ENCODE peak calls at places on chromosomes 5 and 9, in nine cellular contexts. U, X, G, O, Z, E, D, Y and C are unnamed samples. For H3K4me1, the result is how much of the 10 kb centered on the place peaks cover.

GRCh38 chr5:149151717-149152116 is 10.4 kb downstream of the ABLIM3 start:
- DNase-seq in U (no peak), X (no peak), G (no peak), O (no peak), Z (no peak), E (peak), D (no peak), Y (no peak), C (no peak)

GRCh38 chr5:38923661-38924451 is 78.0 kb downstream of the OSMR start:
- DNase-seq in U (no peak), X (no peak), G (no peak), O (no peak), Z (no peak), E (no peak), D (no peak), Y (no peak), C (no peak)

GRCh38 chr5:111013011-111013410 is 58.5 kb upstream of the TSLP start:
- DNase-seq in U (no peak), X (no peak), G (no peak), O (no peak), Z (no peak), E (peak), D (no peak), Y (no peak), C (no peak)

GRCh38 chr9:893843-894420 is 52.4 kb downstream of the DMRT1 start:
- DNase-seq in U (peak), X (no peak), G (no peak), O (peak), Z (no peak), E (no peak), D (peak), Y (peak), C (peak)

GRCh38 chr9:106104887-106105286 is 410.5 kb downstream of the TMEM38B start:
- DNase-seq in U (no peak), X (no peak), G (no peak), O (no peak), Z (no peak), E (no peak), D (no peak), Y (no peak), C (no peak)

GRCh38 chr5:160071521-160072299 is 47.5 kb downstream of the PWWP2A start:
- DNase-seq in U (no peak), X (no peak), G (no peak), O (peak), Z (no peak), E (no peak), D (peak), Y (no peak), C (no peak)

GRCh38 chr5:50808406-50808805 is 142.0 kb downstream of the PARP8 start:
- DNase-seq in U (no peak), X (no peak), G (no peak), O (no peak), Z (no peak), E (no peak), D (no peak), Y (no peak), C (no peak)

GRCh38 chr5:134568761-134569725 is 43.6 kb downstream of the JADE2 start:
- DNase-seq in U (no peak), X (peak), G (peak), O (peak), Z (peak), E (no peak), D (peak), Y (peak), C (peak)

GRCh38 chr9:130445268-130445983 is 665 bp downstream of the ASS1 start:
- DNase-seq in U (peak), X (no peak), G (peak), O (peak), Z (peak), E (peak), D (no peak), Y (peak), C (peak)

GRCh38 chr5:154371687-154372086 is 74.1 kb upstream of the SAP30L start:
- DNase-seq in U (no peak), X (peak), G (no peak), O (no peak), Z (no peak), E (peak), D (no peak), Y (no peak), C (no peak)

GRCh38 chr5:36875051-36875788 is 1.3 kb upstream of the NIPBL start:
- DNase-seq in U (no peak), X (peak), G (peak), O (peak), Z (peak), E (peak), D (peak), Y (peak), C (no peak)

GRCh38 chr5:115977988-115978387 is 15.7 kb downstream of the LVRN start:
- DNase-seq in U (no peak), X (no peak), G (no peak), O (no peak), Z (no peak), E (peak), D (no peak), Y (no peak), C (no peak)

GRCh38 chr5:32116574-32117313 is 57.4 kb downstream of the GOLPH3 start:
- DNase-seq in U (no peak), X (no peak), G (no peak), O (peak), Z (no peak), E (peak), D (no peak), Y (no peak), C (no peak)

GRCh38 chr5:68554566-68555279 is 339.2 kb downstream of the PIK3R1 start:
- DNase-seq in U (no peak), X (peak), G (peak), O (peak), Z (no peak), E (no peak), D (no peak), Y (no peak), C (no peak)

DNA sequence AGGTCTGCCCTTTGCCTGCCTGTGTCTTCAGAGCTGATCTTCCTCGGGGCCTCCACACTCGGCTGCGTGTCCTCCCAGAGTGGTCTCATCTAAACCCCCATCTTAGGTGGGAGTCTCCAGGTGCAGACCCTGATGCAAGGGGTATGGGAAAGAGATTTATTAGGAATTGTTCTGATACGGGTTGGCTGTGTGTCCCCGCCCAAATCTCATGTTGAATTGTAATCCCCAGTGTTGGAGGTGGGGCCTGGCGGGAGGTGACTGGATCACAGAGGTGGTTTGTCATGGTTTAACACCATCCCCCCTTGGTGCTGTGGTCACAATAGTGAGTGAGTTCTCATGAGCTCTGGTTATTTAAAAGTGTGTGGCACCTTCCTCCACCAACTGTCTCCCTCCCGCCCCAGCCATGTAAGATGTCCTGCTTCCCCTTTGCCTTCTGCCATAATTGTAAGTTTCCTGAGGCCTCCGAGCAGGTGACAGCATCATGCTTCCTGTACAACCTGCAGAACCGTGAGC is 208.4 kb downstream of the AOPEP start:
- DNase-seq in U (no peak), X (no peak), G (no peak), O (no peak), Z (no peak), E (no peak), D (no peak), Y (no peak), C (no peak)
- H3K4me1 ChIP-seq in U (under half), X (under half), G (under half), O (under half), Z (under half), E (under half), D (under half), Y (under half), C (under half)

GRCh38 chr5:78858401-78858800 is 126.7 kb downstream of the ARSB start:
- DNase-seq in U (no peak), X (no peak), G (no peak), O (no peak), Z (no peak), E (no peak), D (no peak), Y (no peak), C (no peak)
- TF ChIP-seq CTCF in U (no peak), X (no peak), G (no peak), O (no peak), Z (no peak), E (no peak), D (no peak), Y (no peak), C (no peak)

GRCh38 chr5:158807-159447 is 32.4 kb upstream of the LRRC14B start:
- DNase-seq in U (no peak), X (no peak), G (no peak), O (peak), Z (no peak), E (no peak), D (no peak), Y (no peak), C (no peak)

GRCh38 chr5:161541-162110 is 29.7 kb upstream of the LRRC14B start:
- DNase-seq in U (no peak), X (no peak), G (no peak), O (no peak), Z (no peak), E (no peak), D (no peak), Y (no peak), C (no peak)

GRCh38 chr5:159448-160172 is 31.7 kb upstream of the LRRC14B start:
- DNase-seq in U (no peak), X (no peak), G (no peak), O (no peak), Z (peak), E (no peak), D (no peak), Y (no peak), C (no peak)

GRCh38 chr5:160894-161540 is 30.3 kb upstream of the LRRC14B start:
- DNase-seq in U (no peak), X (no peak), G (no peak), O (no peak), Z (no peak), E (no peak), D (no peak), Y (no peak), C (no peak)

DNA sequence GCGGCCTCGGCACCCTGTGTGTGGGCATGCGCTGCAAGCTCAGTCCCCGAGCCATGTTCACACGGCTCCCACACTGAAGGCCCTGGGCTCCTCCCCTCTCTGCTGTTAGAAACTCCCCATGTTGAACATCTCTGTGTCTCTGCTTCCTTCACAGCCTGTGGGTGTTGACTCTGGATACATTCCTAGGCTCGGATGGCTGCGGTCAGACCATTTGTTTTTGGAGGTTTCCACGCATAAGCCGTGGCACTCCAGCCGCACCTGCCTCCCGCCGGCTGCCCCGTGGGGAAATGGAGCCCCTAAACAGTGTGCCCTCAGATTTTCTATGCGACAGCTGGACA is 31.2 kb upstream of the LRRC14B start:
- DNase-seq in U (no peak), X (no peak), G (no peak), O (no peak), Z (no peak), E (no peak), D (no peak), Y (no peak), C (no peak)
- H3K27ac ChIP-seq in U (no peak), X (no peak), G (no peak), O (no peak), Z (no peak), E (no peak), D (no peak), Y (no peak), C (no peak)

GRCh38 chr5:138029944-138030343 is 2.9 kb downstream of the FAM13B start:
- DNase-seq in U (no peak), X (no peak), G (no peak), O (no peak), Z (no peak), E (no peak), D (no peak), Y (no peak), C (no peak)
- H3K4me1 ChIP-seq in U (under half), X (under half), G (under half), O (under half), Z (under half), E (under half), D (under half), Y (under half), C (under half)

GRCh38 chr5:74665246-74665645 is 19.8 kb upstream of the HEXB start:
- DNase-seq in U (no peak), X (no peak), G (no peak), O (no peak), Z (no peak), E (no peak), D (no peak), Y (no peak), C (no peak)
- TF ChIP-seq CTCF in U (no peak), X (no peak), G (no peak), O (no peak), Z (no peak), E (no peak), D (no peak), Y (no peak), C (no peak)

DNA sequence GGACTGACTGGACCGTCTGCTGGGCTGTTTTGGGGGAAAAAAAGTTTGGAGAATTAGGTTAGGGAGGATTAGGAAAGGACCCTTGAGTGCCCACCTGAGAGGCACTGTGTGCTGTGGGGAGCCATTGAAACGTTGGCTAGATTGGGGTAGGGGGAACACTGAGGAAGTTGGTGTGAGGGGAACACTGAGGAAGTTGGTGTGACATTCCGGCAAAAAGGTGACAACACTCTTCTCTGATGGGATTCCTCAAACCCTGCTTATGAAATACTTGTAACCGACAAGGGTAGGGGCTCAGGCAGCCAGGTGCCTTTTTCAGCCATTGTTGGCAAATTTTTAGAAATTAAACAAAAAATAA is 1.0 kb downstream of the CYSTM1 start:
- DNase-seq in U (no peak), X (no peak), G (no peak), O (no peak), Z (no peak), E (no peak), D (peak), Y (no peak), C (no peak)
- H3K27ac ChIP-seq in U (no peak), X (peak), G (peak), O (peak), Z (peak), E (peak), D (peak), Y (peak), C (peak)

GRCh38 chr9:94919376-94920098 is 193.0 kb downstream of the AOPEP start:
- DNase-seq in U (no peak), X (no peak), G (no peak), O (peak), Z (no peak), E (peak), D (peak), Y (no peak), C (no peak)

GRCh38 chr9:94921656-94922055 is 195.2 kb downstream of the AOPEP start:
- DNase-seq in U (no peak), X (no peak), G (no peak), O (peak), Z (no peak), E (peak), D (no peak), Y (no peak), C (no peak)

GRCh38 chr9:94921072-94921471 is 194.6 kb downstream of the AOPEP start:
- DNase-seq in U (no peak), X (no peak), G (no peak), O (peak), Z (no peak), E (peak), D (peak), Y (no peak), C (no peak)

GRCh38 chr9:94922098-94922607 is 195.7 kb downstream of the AOPEP start:
- DNase-seq in U (no peak), X (peak), G (peak), O (peak), Z (no peak), E (peak), D (no peak), Y (no peak), C (peak)

DNA sequence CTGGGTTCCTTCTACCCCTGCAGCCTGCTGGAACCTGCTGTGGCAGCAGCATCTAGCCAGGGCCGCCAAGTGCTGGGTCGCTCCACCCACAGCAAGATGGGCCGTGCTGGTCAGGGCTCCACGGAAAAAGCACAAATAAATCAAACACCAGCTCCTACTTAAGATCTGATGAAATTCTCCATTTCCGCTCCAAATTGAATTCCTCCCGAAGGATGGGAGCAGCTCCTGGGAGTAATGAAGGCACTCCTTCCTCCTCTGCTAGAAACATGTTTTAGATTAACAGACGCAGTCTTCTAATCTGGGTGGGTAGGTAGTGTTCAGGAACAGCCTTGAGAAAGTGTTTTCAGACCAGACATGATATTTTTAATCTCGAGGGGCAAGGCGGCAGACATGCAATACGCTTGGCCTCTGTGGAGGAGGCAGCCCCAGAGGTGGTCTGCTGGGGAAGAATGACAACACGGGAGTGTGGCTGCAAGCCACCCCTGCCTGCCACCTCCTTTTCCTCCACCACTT is 194.0 kb downstream of the AOPEP start:
- DNase-seq in U (no peak), X (peak), G (peak), O (peak), Z (no peak), E (peak), D (no peak), Y (no peak), C (peak)
- H3K4me1 ChIP-seq in U (under half), X (under half), G (under half), O (under half), Z (half or more), E (half or more), D (half or more), Y (under half), C (under half)